ENCODE peak calls at places on chromosome 13, in nine cellular contexts. Q, F, I, R, C, Z, J, A and D are unnamed samples.

GRCh38 chr13:93172109-93172508 is 54.5 kb upstream of the GPC6 start:
- DNase-seq in Q (no peak), F (no peak), Z (no peak), R (peak), J (no peak), I (no peak), A (no peak), C (peak), D (no peak)

GRCh38 chr13:22926176-22927007 is 254.4 kb upstream of the SGCG start:
- DNase-seq in R (no peak), I (no peak), A (peak), Z (no peak), C (peak), F (no peak), J (no peak), Q (no peak), D (no peak)

GRCh38 chr13:27403252-27403678 is 21.2 kb upstream of the GTF3A start:
- DNase-seq in Q (no peak), C (peak), J (no peak), A (peak), R (peak), I (no peak), F (no peak), Z (no peak), D (no peak)

GRCh38 chr13:75806101-75806500 is 170.0 kb downstream of the LMO7 start:
- DNase-seq in Z (no peak), I (no peak), C (no peak), J (no peak), Q (no peak), A (no peak), R (no peak), F (no peak), D (no peak)

GRCh38 chr13:98489446-98490194 is 87.3 kb downstream of the STK24 start:
- DNase-seq in C (no peak), I (no peak), F (no peak), Q (no peak), R (no peak), J (no peak), A (no peak), Z (no peak), D (no peak)

GRCh38 chr13:98869408-98870090 is 108.3 kb downstream of the DOCK9 start:
- DNase-seq in F (no peak), J (no peak), Q (no peak), R (peak), C (peak), A (peak), Z (no peak), I (no peak), D (no peak)

GRCh38 chr13:28819748-28820098 is 416 bp upstream of the MTUS2 start:
- DNase-seq in R (peak), I (no peak), Q (peak), F (peak), C (peak), J (no peak), A (peak), Z (peak), D (peak)

GRCh38 chr13:97067342-97067895 is 73.1 kb upstream of the OXGR1 start:
- DNase-seq in F (no peak), R (peak), A (peak), J (no peak), Z (no peak), C (peak), I (no peak), Q (no peak), D (no peak)

GRCh38 chr13:73870970-73871935 is 263.0 kb downstream of the KLF12 start:
- DNase-seq in A (peak), Q (peak), R (peak), I (no peak), F (no peak), C (peak), Z (no peak), J (no peak), D (no peak)

GRCh38 chr13:81795710-81796109 is 1454.8 kb upstream of the SPRY2 start:
- DNase-seq in Q (no peak), I (no peak), R (no peak), C (no peak), Z (no peak), J (no peak), A (no peak), F (no peak), D (no peak)

GRCh38 chr13:108427355-108427754 is 157.8 kb downstream of the TNFSF13B start:
- DNase-seq in A (no peak), C (no peak), Q (no peak), R (peak), J (no peak), Z (no peak), F (no peak), I (no peak), D (no peak)

GRCh38 chr13:99985243-99985874 is 3.8 kb downstream of the ZIC2 start:
- DNase-seq in F (no peak), I (no peak), Z (no peak), Q (no peak), A (no peak), R (no peak), J (no peak), C (no peak), D (no peak)

GRCh38 chr13:111431241-111431640 is 110.8 kb downstream of the TEX29 start:
- DNase-seq in F (no peak), Z (no peak), C (no peak), Q (peak), J (no peak), A (no peak), I (no peak), R (no peak), D (no peak)

GRCh38 chr13:49444517-49445395 is 682 bp downstream of the SETDB2 start:
- DNase-seq in A (peak), Z (no peak), Q (peak), R (peak), C (peak), J (peak), F (peak), I (no peak), D (peak)

GRCh38 chr13:100566543-100566942 is 22.0 kb downstream of the GGACT start:
- DNase-seq in R (peak), C (peak), Z (no peak), J (no peak), Q (no peak), A (no peak), F (no peak), I (no peak), D (no peak)

GRCh38 chr13:39306639-39307589 is 268.7 kb downstream of the NHLRC3 start:
- DNase-seq in I (no peak), R (no peak), J (no peak), C (no peak), F (peak), Q (no peak), A (no peak), Z (no peak), D (no peak)

GRCh38 chr13:114118763-114119123 is 13.7 kb downstream of the RASA3 start:
- DNase-seq in C (peak), Q (no peak), F (no peak), R (peak), Z (no peak), I (no peak), A (peak), J (no peak), D (no peak)